ENCODE peak calls at places on chromosome 2, in nine cellular contexts. One of them, this sample, is unnamed.

GRCh38 chr2:233476651-233477547 is 89.7 kb downstream of the USP40 start:
- DNase-seq in stimulated activated naive CD4-positive, alpha-beta T cell: no peak
- DNase-seq in ELR: no peak
- DNase-seq in T-helper 2 cell: no peak
- DNase-seq in upper lobe of right lung: no peak
- DNase-seq in activated B cell treated with CpG ODN at 0.5 μM for 24 hours: no peak
- DNase-seq in bronchial epithelial cell: no peak
- DNase-seq in RCC 7860: no peak
- DNase-seq in immature natural killer cell: no peak
- DNase-seq in this sample: no peak

GRCh38 chr2:72636210-72636609 is 189.6 kb downstream of the EXOC6B start:
- DNase-seq in activated B cell treated with CpG ODN at 0.5 μM for 24 hours: no peak
- DNase-seq in stimulated activated naive CD4-positive, alpha-beta T cell: no peak
- DNase-seq in ELR: no peak
- DNase-seq in bronchial epithelial cell: no peak
- DNase-seq in upper lobe of right lung: no peak
- DNase-seq in immature natural killer cell: no peak
- DNase-seq in T-helper 2 cell: no peak
- DNase-seq in RCC 7860: no peak
- DNase-seq in this sample: no peak

GRCh38 chr2:25996844-25997243 is 14.5 kb upstream of the KIF3C start:
- DNase-seq in RCC 7860: no peak
- DNase-seq in activated B cell treated with CpG ODN at 0.5 μM for 24 hours: no peak
- DNase-seq in immature natural killer cell: no peak
- DNase-seq in bronchial epithelial cell: no peak
- DNase-seq in ELR: no peak
- DNase-seq in upper lobe of right lung: no peak
- DNase-seq in stimulated activated naive CD4-positive, alpha-beta T cell: no peak
- DNase-seq in T-helper 2 cell: no peak
- DNase-seq in this sample: no peak

GRCh38 chr2:219616550-219616949 is 10.9 kb upstream of the SLC4A3 start:
- DNase-seq in bronchial epithelial cell: no peak
- DNase-seq in RCC 7860: no peak
- DNase-seq in ELR: no peak
- DNase-seq in upper lobe of right lung: no peak
- DNase-seq in activated B cell treated with CpG ODN at 0.5 μM for 24 hours: no peak
- DNase-seq in stimulated activated naive CD4-positive, alpha-beta T cell: no peak
- DNase-seq in immature natural killer cell: no peak
- DNase-seq in T-helper 2 cell: no peak
- DNase-seq in this sample: no peak

GRCh38 chr2:95350320-95351079 is 52.0 kb upstream of the FAHD2A start:
- DNase-seq in upper lobe of right lung: peak
- DNase-seq in T-helper 2 cell: no peak
- DNase-seq in ELR: no peak
- DNase-seq in RCC 7860: no peak
- DNase-seq in immature natural killer cell: no peak
- DNase-seq in bronchial epithelial cell: no peak
- DNase-seq in stimulated activated naive CD4-positive, alpha-beta T cell: no peak
- DNase-seq in activated B cell treated with CpG ODN at 0.5 μM for 24 hours: peak
- DNase-seq in this sample: no peak

GRCh38 chr2:173828189-173829157 is 136.7 kb downstream of the SP3 start:
- DNase-seq in ELR: no peak
- DNase-seq in activated B cell treated with CpG ODN at 0.5 μM for 24 hours: no peak
- DNase-seq in RCC 7860: no peak
- DNase-seq in upper lobe of right lung: no peak
- DNase-seq in stimulated activated naive CD4-positive, alpha-beta T cell: no peak
- DNase-seq in immature natural killer cell: no peak
- DNase-seq in T-helper 2 cell: no peak
- DNase-seq in bronchial epithelial cell: peak
- DNase-seq in this sample: no peak

GRCh38 chr2:105437708-105438103 is 38.9 kb upstream of the FHL2 start:
- DNase-seq in RCC 7860: no peak
- DNase-seq in ELR: peak
- DNase-seq in bronchial epithelial cell: no peak
- DNase-seq in activated B cell treated with CpG ODN at 0.5 μM for 24 hours: no peak
- DNase-seq in upper lobe of right lung: no peak
- DNase-seq in stimulated activated naive CD4-positive, alpha-beta T cell: no peak
- DNase-seq in immature natural killer cell: no peak
- DNase-seq in T-helper 2 cell: no peak
- DNase-seq in this sample: no peak

GRCh38 chr2:6993230-6993640 is 76.0 kb downstream of the RNF144A start:
- DNase-seq in stimulated activated naive CD4-positive, alpha-beta T cell: no peak
- DNase-seq in bronchial epithelial cell: no peak
- DNase-seq in activated B cell treated with CpG ODN at 0.5 μM for 24 hours: no peak
- DNase-seq in RCC 7860: no peak
- DNase-seq in immature natural killer cell: no peak
- DNase-seq in upper lobe of right lung: no peak
- DNase-seq in T-helper 2 cell: no peak
- DNase-seq in ELR: no peak
- DNase-seq in this sample: no peak

GRCh38 chr2:7567646-7568045 is 650.4 kb downstream of the RNF144A start:
- DNase-seq in upper lobe of right lung: no peak
- DNase-seq in immature natural killer cell: no peak
- DNase-seq in stimulated activated naive CD4-positive, alpha-beta T cell: peak
- DNase-seq in activated B cell treated with CpG ODN at 0.5 μM for 24 hours: no peak
- DNase-seq in T-helper 2 cell: no peak
- DNase-seq in RCC 7860: no peak
- DNase-seq in bronchial epithelial cell: no peak
- DNase-seq in ELR: no peak
- DNase-seq in this sample: no peak

GRCh38 chr2:196174424-196174823 is 3.0 kb upstream of the STK17B start:
- DNase-seq in bronchial epithelial cell: no peak
- DNase-seq in upper lobe of right lung: no peak
- DNase-seq in stimulated activated naive CD4-positive, alpha-beta T cell: no peak
- DNase-seq in RCC 7860: no peak
- DNase-seq in T-helper 2 cell: no peak
- DNase-seq in immature natural killer cell: no peak
- DNase-seq in activated B cell treated with CpG ODN at 0.5 μM for 24 hours: no peak
- DNase-seq in ELR: no peak
- DNase-seq in this sample: no peak

GRCh38 chr2:175062787-175063585 is 57.8 kb upstream of the CHN1 start:
- DNase-seq in bronchial epithelial cell: peak
- DNase-seq in RCC 7860: no peak
- DNase-seq in activated B cell treated with CpG ODN at 0.5 μM for 24 hours: no peak
- DNase-seq in immature natural killer cell: no peak
- DNase-seq in stimulated activated naive CD4-positive, alpha-beta T cell: no peak
- DNase-seq in T-helper 2 cell: no peak
- DNase-seq in upper lobe of right lung: no peak
- DNase-seq in ELR: no peak
- DNase-seq in this sample: no peak

GRCh38 chr2:70089220-70089945 is 2.1 kb downstream of the PCBP1 start:
- DNase-seq in RCC 7860: no peak
- DNase-seq in ELR: peak
- DNase-seq in immature natural killer cell: no peak
- DNase-seq in bronchial epithelial cell: no peak
- DNase-seq in T-helper 2 cell: no peak
- DNase-seq in stimulated activated naive CD4-positive, alpha-beta T cell: no peak
- DNase-seq in upper lobe of right lung: no peak
- DNase-seq in activated B cell treated with CpG ODN at 0.5 μM for 24 hours: no peak
- DNase-seq in this sample: no peak

GRCh38 chr2:159456500-159457426 is 159.6 kb downstream of the BAZ2B start:
- DNase-seq in activated B cell treated with CpG ODN at 0.5 μM for 24 hours: no peak
- DNase-seq in immature natural killer cell: no peak
- DNase-seq in ELR: peak
- DNase-seq in stimulated activated naive CD4-positive, alpha-beta T cell: no peak
- DNase-seq in RCC 7860: no peak
- DNase-seq in upper lobe of right lung: no peak
- DNase-seq in bronchial epithelial cell: no peak
- DNase-seq in T-helper 2 cell: no peak
- DNase-seq in this sample: no peak

GRCh38 chr2:234375481-234375880 is 121.4 kb downstream of the ARL4C start:
- DNase-seq in activated B cell treated with CpG ODN at 0.5 μM for 24 hours: no peak
- DNase-seq in immature natural killer cell: no peak
- DNase-seq in ELR: no peak
- DNase-seq in stimulated activated naive CD4-positive, alpha-beta T cell: no peak
- DNase-seq in upper lobe of right lung: no peak
- DNase-seq in RCC 7860: no peak
- DNase-seq in bronchial epithelial cell: peak
- DNase-seq in T-helper 2 cell: no peak
- DNase-seq in this sample: no peak

GRCh38 chr2:105038383-105039061 is 653 bp downstream of the MRPS9 start:
- DNase-seq in stimulated activated naive CD4-positive, alpha-beta T cell: no peak
- DNase-seq in T-helper 2 cell: no peak
- DNase-seq in RCC 7860: no peak
- DNase-seq in activated B cell treated with CpG ODN at 0.5 μM for 24 hours: no peak
- DNase-seq in bronchial epithelial cell: peak
- DNase-seq in ELR: no peak
- DNase-seq in upper lobe of right lung: no peak
- DNase-seq in immature natural killer cell: no peak
- DNase-seq in this sample: no peak

GRCh38 chr2:226673314-226673723 is 126.3 kb downstream of the IRS1 start:
- DNase-seq in upper lobe of right lung: no peak
- DNase-seq in ELR: peak
- DNase-seq in immature natural killer cell: no peak
- DNase-seq in activated B cell treated with CpG ODN at 0.5 μM for 24 hours: no peak
- DNase-seq in bronchial epithelial cell: peak
- DNase-seq in stimulated activated naive CD4-positive, alpha-beta T cell: no peak
- DNase-seq in T-helper 2 cell: no peak
- DNase-seq in RCC 7860: peak
- DNase-seq in this sample: no peak

GRCh38 chr2:102672124-102672786 is 52.9 kb downstream of the SLC9A2 start:
- DNase-seq in bronchial epithelial cell: no peak
- DNase-seq in RCC 7860: no peak
- DNase-seq in stimulated activated naive CD4-positive, alpha-beta T cell: no peak
- DNase-seq in upper lobe of right lung: no peak
- DNase-seq in immature natural killer cell: no peak
- DNase-seq in T-helper 2 cell: no peak
- DNase-seq in ELR: no peak
- DNase-seq in activated B cell treated with CpG ODN at 0.5 μM for 24 hours: no peak
- DNase-seq in this sample: no peak

GRCh38 chr2:231425811-231426703 is 30.5 kb downstream of the B3GNT7 start:
- DNase-seq in upper lobe of right lung: no peak
- DNase-seq in immature natural killer cell: peak
- DNase-seq in ELR: peak
- DNase-seq in T-helper 2 cell: no peak
- DNase-seq in stimulated activated naive CD4-positive, alpha-beta T cell: no peak
- DNase-seq in bronchial epithelial cell: no peak
- DNase-seq in RCC 7860: no peak
- DNase-seq in activated B cell treated with CpG ODN at 0.5 μM for 24 hours: no peak
- DNase-seq in this sample: no peak

GRCh38 chr2:48043301-48043700 is 137.0 kb upstream of the FBXO11 start:
- DNase-seq in RCC 7860: no peak
- DNase-seq in bronchial epithelial cell: no peak
- DNase-seq in T-helper 2 cell: no peak
- DNase-seq in immature natural killer cell: no peak
- DNase-seq in stimulated activated naive CD4-positive, alpha-beta T cell: no peak
- DNase-seq in ELR: no peak
- DNase-seq in activated B cell treated with CpG ODN at 0.5 μM for 24 hours: no peak
- DNase-seq in upper lobe of right lung: no peak
- DNase-seq in this sample: no peak

GRCh38 chr2:38742797-38743559 is 8.2 kb downstream of the SRSF7 start:
- DNase-seq in upper lobe of right lung: no peak
- DNase-seq in T-helper 2 cell: no peak
- DNase-seq in stimulated activated naive CD4-positive, alpha-beta T cell: no peak
- DNase-seq in immature natural killer cell: no peak
- DNase-seq in activated B cell treated with CpG ODN at 0.5 μM for 24 hours: no peak
- DNase-seq in ELR: no peak
- DNase-seq in bronchial epithelial cell: no peak
- DNase-seq in RCC 7860: no peak
- DNase-seq in this sample: no peak

This sample was measured in naive B cell.